ENCODE peak calls at places on chromosomes 3 and 15, in four cellular contexts. S, X, L and H are unnamed samples.

GRCh38 chr15:41821831-41822230 is 6.1 kb upstream of the JMJD7 start:
- DNase-seq in X (no peak), L (no peak), S (no peak), H (no peak)

GRCh38 chr3:133967992-133968892 is 61.5 kb downstream of the SLCO2A1 start:
- DNase-seq in L (peak), S (no peak), X (no peak), H (no peak)

GRCh38 chr15:40906101-40906946 is 12.1 kb downstream of the VPS18 start:
- DNase-seq in L (peak), X (peak), S (peak), H (peak)

GRCh38 chr3:169082634-169083033 is 580.9 kb downstream of the MECOM start:
- DNase-seq in S (no peak), X (no peak), L (no peak), H (no peak)

GRCh38 chr3:111715911-111716523 is 120.9 kb upstream of the ZBED2 start:
- DNase-seq in X (peak), L (peak), S (no peak), H (peak)

GRCh38 chr3:69090021-69090420 is 5.3 kb downstream of the ARL6IP5 start:
- DNase-seq in X (no peak), L (no peak), S (no peak), H (no peak)

GRCh38 chr3:148937477-148937876 is 53.9 kb upstream of the GYG1 start:
- DNase-seq in S (no peak), L (no peak), X (no peak), H (no peak)

GRCh38 chr3:86996261-86996955 is 5.5 kb upstream of the VGLL3 start:
- DNase-seq in X (no peak), L (no peak), S (no peak), H (no peak)

GRCh38 chr3:39388741-39389248 is 5.6 kb downstream of the SLC25A38 start:
- DNase-seq in S (no peak), L (no peak), X (no peak), H (no peak)

GRCh38 chr15:68379759-68380290 is 52.1 kb downstream of the ITGA11 start:
- DNase-seq in S (no peak), L (no peak), X (no peak), H (no peak)

GRCh38 chr3:184687363-184688049 is 24.4 kb downstream of the MAGEF1 start:
- DNase-seq in S (peak), L (peak), X (peak), H (no peak)

GRCh38 chr3:135213213-135213612 is 418.2 kb downstream of the EPHB1 start:
- DNase-seq in X (no peak), S (no peak), L (no peak), H (no peak)

DNA sequence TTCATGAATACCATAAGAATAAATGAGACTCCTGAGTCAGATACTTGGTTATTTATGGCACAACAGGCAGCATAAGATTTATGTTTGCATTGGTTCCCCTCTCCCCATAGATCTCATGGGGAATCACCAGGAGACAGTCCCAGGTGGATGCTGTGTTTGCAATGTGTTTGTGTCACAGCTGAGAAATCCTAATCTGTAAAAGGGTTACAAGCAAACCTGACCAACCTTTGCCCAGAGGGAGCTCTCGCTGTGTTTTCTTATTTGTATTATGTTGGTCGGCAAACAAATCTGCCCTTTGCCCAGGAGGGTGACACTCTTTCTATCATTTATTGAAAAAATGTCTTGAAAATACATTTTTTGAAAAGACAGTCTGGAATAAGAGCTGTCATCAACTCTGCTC is 236.2 kb downstream of the ZPLD1 start:
- DNase-seq in L (no peak), S (no peak), X (no peak), H (no peak)
- H3K27ac ChIP-seq in L (no peak), S (no peak), X (no peak), H (no peak)

GRCh38 chr3:193899001-193899400 is 236.9 kb upstream of the HES1 start:
- DNase-seq in L (no peak), X (no peak), S (no peak), H (no peak)

GRCh38 chr3:193896419-193896818 is 239.5 kb upstream of the HES1 start:
- DNase-seq in L (no peak), X (no peak), S (no peak), H (no peak)

GRCh38 chr3:193897791-193898190 is 238.2 kb upstream of the HES1 start:
- DNase-seq in S (no peak), X (no peak), L (no peak), H (no peak)

GRCh38 chr3:193895409-193895808 is 240.5 kb upstream of the HES1 start:
- DNase-seq in S (no peak), L (no peak), X (no peak), H (no peak)

DNA sequence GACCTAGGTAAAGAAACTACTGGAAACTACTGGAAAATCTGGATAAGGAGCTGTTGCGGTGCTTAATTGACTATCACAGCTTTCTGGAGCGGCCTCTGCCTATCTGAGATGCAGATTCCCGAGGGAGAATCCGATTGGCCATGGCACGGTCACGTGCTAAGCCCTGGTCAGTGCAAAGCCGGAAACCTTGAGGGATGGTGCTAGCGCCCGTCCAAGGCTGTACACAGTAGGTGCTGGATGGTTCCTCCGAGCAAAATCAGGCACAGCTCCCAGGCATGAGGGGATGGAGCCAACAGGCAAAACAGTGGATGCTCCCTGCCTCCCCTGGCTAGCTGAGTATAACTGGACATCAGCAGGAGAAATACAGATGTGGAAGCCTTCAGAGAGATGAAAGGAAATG is 238.7 kb upstream of the HES1 start:
- DNase-seq in X (no peak), L (peak), S (peak), H (no peak)
- H3K27ac ChIP-seq in X (no peak), L (no peak), S (no peak), H (no peak)

DNA sequence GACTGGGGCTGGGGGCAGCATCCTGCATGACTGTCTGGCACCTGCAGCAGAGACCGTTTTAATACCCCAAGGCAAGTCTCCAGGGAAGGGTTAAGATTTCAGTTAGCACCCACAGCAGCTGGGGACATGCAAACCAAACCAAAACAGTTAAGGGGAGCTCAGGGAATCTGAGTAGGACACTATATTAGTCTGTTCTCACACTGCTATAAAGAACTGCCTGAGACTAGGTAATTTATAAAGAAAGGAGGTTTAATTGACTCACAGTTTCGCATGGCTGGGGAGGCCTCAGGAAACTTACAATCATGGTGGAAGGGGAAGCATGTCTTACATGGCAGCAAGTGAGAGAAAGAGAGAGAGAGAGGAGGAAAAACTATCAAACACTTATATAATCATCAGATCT is 25.3 kb downstream of the GALNT15 start:
- DNase-seq in X (no peak), S (no peak), L (no peak), H (no peak)
- H3K27ac ChIP-seq in X (no peak), S (no peak), L (no peak), H (no peak)

GRCh38 chr3:179432451-179432850 is 18.8 kb downstream of the GNB4 start:
- DNase-seq in L (no peak), S (no peak), X (no peak), H (no peak)
- H3K27ac ChIP-seq in L (no peak), S (no peak), X (no peak), H (no peak)

GRCh38 chr3:50512131-50512530 is 8.7 kb upstream of the CACNA2D2 start:
- DNase-seq in S (no peak), L (no peak), X (no peak), H (no peak)
- H3K27ac ChIP-seq in S (no peak), L (no peak), X (no peak), H (no peak)

DNA sequence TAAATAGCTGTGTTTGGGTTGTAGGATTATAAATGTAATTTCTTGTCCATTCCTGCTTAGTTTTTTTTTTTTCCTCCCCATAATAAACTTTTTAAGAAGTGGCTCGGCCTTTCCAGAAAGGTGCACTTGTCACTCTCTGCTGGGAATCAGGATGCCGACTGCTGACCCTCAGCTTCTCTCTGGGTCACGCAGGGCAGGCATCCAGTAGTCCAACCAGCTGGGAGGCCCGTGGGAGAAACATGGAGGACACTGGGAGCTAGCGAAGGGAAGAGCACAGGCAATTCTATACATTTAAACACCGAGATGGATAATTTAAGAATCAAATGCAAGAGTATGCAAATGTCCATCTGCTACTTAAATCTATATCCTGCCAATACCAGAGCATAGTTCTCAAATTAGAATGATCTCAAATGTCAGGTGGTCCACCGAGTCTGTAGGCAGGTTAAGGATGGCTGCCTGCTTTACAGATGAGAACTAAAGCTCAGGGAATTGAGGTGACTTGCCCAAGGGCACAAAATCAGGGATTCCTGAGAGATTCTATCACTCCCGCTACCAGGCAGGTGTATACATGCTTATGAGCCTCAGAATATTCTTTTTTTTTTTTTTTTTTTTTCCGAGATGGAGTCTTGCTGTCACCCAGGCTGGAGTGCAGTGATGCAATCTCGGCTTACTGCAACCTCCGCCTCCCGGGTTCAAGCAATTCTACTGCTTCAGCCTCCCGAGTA is 64.5 kb downstream of the DAPK2 start:
- DNase-seq in S (no peak), L (no peak), X (no peak), H (no peak)
- H3K27ac ChIP-seq in S (peak), L (no peak), X (no peak), H (no peak)

GRCh38 chr3:157026091-157026490 is 133.9 kb downstream of the CCNL1 start:
- DNase-seq in X (no peak), L (no peak), S (no peak), H (no peak)

GRCh38 chr3:157021679-157022078 is 138.3 kb downstream of the CCNL1 start:
- DNase-seq in S (no peak), L (no peak), X (no peak), H (no peak)

GRCh38 chr3:157027861-157028745 is 131.8 kb downstream of the CCNL1 start:
- DNase-seq in X (no peak), L (no peak), S (no peak), H (no peak)

GRCh38 chr3:157023211-157023610 is 136.7 kb downstream of the CCNL1 start:
- DNase-seq in S (no peak), X (no peak), L (no peak), H (no peak)
- H3K27ac ChIP-seq in S (no peak), X (no peak), L (peak), H (no peak)

GRCh38 chr15:44468713-44469385 is 41.4 kb downstream of the CTDSPL2 start:
- DNase-seq in S (no peak), X (no peak), L (no peak), H (no peak)
- H3K27ac ChIP-seq in S (no peak), X (no peak), L (no peak), H (no peak)

GRCh38 chr3:41117398-41117870 is 81.9 kb upstream of the CTNNB1 start:
- DNase-seq in S (peak), L (peak), X (peak), H (peak)
- H3K27ac ChIP-seq in S (no peak), L (no peak), X (peak), H (peak)

DNA sequence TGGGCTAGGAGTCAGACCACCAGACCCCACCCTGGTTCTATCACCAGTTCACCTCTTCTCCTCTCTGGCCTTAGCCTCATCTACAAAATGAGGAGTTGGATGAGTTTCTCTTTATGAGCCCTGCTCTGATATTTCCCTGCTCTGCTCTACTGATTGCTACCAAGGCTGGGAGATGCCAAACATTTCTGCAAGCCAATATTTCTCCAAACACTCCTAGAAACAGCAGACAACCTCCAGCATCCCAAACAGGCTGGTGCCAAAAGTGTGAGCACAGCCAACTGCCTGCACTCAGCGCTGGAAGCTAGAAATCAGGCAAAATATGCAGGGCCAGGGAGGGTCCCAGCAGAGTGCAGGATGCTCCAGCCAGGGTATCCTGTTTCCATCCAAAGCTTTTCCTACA is 10.8 kb downstream of the DAPK2 start:
- DNase-seq in L (no peak), S (no peak), X (no peak), H (no peak)
- H3K27ac ChIP-seq in L (no peak), S (no peak), X (no peak), H (no peak)